ENCODE peak calls at places on chromosomes 16 and 17, in nine cellular contexts. One of them, this sample, is unnamed.

GRCh38 chr16:71746442-71747046 is 22.0 kb upstream of the PHLPP2 start:
- DNase-seq in hepatocyte: peak
- DNase-seq in colonic mucosa: peak
- DNase-seq in CD4-positive, alpha-beta T cell: no peak
- DNase-seq in tibial artery: no peak
- DNase-seq in heart left ventricle: no peak
- DNase-seq in prostate gland: no peak
- DNase-seq in uterus: no peak
- DNase-seq in mammary epithelial cell: peak
- DNase-seq in this sample: no peak

GRCh38 chr17:56558088-56558487 is 35.4 kb upstream of the NOG start:
- DNase-seq in hepatocyte: no peak
- DNase-seq in colonic mucosa: no peak
- DNase-seq in prostate gland: no peak
- DNase-seq in uterus: no peak
- DNase-seq in CD4-positive, alpha-beta T cell: no peak
- DNase-seq in heart left ventricle: no peak
- DNase-seq in mammary epithelial cell: no peak
- DNase-seq in tibial artery: no peak
- DNase-seq in this sample: no peak

GRCh38 chr16:29806641-29807425 is 504 bp downstream of the MAZ start:
- DNase-seq in heart left ventricle: peak
- DNase-seq in mammary epithelial cell: peak
- DNase-seq in uterus: peak
- DNase-seq in prostate gland: peak
- DNase-seq in CD4-positive, alpha-beta T cell: peak
- DNase-seq in hepatocyte: peak
- DNase-seq in colonic mucosa: peak
- DNase-seq in tibial artery: peak
- DNase-seq in this sample: no peak

GRCh38 chr16:85894266-85894665 is 4.7 kb upstream of the IRF8 start:
- DNase-seq in uterus: no peak
- DNase-seq in hepatocyte: no peak
- DNase-seq in CD4-positive, alpha-beta T cell: no peak
- DNase-seq in tibial artery: no peak
- DNase-seq in heart left ventricle: no peak
- DNase-seq in prostate gland: no peak
- DNase-seq in colonic mucosa: peak
- DNase-seq in mammary epithelial cell: no peak
- DNase-seq in this sample: no peak

GRCh38 chr16:20880867-20881866 is 19.0 kb downstream of the DCUN1D3 start:
- DNase-seq in mammary epithelial cell: no peak
- DNase-seq in tibial artery: no peak
- DNase-seq in colonic mucosa: no peak
- DNase-seq in heart left ventricle: no peak
- DNase-seq in prostate gland: no peak
- DNase-seq in uterus: no peak
- DNase-seq in hepatocyte: no peak
- DNase-seq in CD4-positive, alpha-beta T cell: no peak
- DNase-seq in this sample: no peak

GRCh38 chr16:86722970-86723369 is 144.6 kb downstream of the FOXL1 start:
- DNase-seq in CD4-positive, alpha-beta T cell: no peak
- DNase-seq in hepatocyte: no peak
- DNase-seq in mammary epithelial cell: peak
- DNase-seq in prostate gland: no peak
- DNase-seq in tibial artery: no peak
- DNase-seq in heart left ventricle: no peak
- DNase-seq in uterus: no peak
- DNase-seq in colonic mucosa: no peak
- DNase-seq in this sample: no peak

GRCh38 chr16:59880626-59881025 is 1146.5 kb upstream of the GOT2 start:
- DNase-seq in prostate gland: no peak
- DNase-seq in mammary epithelial cell: peak
- DNase-seq in hepatocyte: no peak
- DNase-seq in colonic mucosa: no peak
- DNase-seq in uterus: no peak
- DNase-seq in tibial artery: no peak
- DNase-seq in CD4-positive, alpha-beta T cell: no peak
- DNase-seq in heart left ventricle: no peak
- DNase-seq in this sample: no peak

GRCh38 chr17:6021627-6022026 is 48.6 kb upstream of the WSCD1 start:
- DNase-seq in colonic mucosa: no peak
- DNase-seq in heart left ventricle: no peak
- DNase-seq in CD4-positive, alpha-beta T cell: no peak
- DNase-seq in prostate gland: no peak
- DNase-seq in hepatocyte: no peak
- DNase-seq in mammary epithelial cell: no peak
- DNase-seq in uterus: no peak
- DNase-seq in tibial artery: no peak
- DNase-seq in this sample: no peak

GRCh38 chr16:23682181-23682580 is 3.5 kb downstream of the PLK1 start:
- DNase-seq in prostate gland: no peak
- DNase-seq in tibial artery: no peak
- DNase-seq in CD4-positive, alpha-beta T cell: no peak
- DNase-seq in hepatocyte: no peak
- DNase-seq in heart left ventricle: no peak
- DNase-seq in mammary epithelial cell: no peak
- DNase-seq in uterus: no peak
- DNase-seq in colonic mucosa: no peak
- DNase-seq in this sample: no peak

GRCh38 chr16:18803569-18804462 is 2.5 kb upstream of the ARL6IP1 start:
- DNase-seq in tibial artery: no peak
- DNase-seq in colonic mucosa: no peak
- DNase-seq in hepatocyte: no peak
- DNase-seq in prostate gland: no peak
- DNase-seq in uterus: no peak
- DNase-seq in heart left ventricle: no peak
- DNase-seq in CD4-positive, alpha-beta T cell: no peak
- DNase-seq in mammary epithelial cell: no peak
- DNase-seq in this sample: no peak

GRCh38 chr17:75287221-75287620 is 2.0 kb downstream of the SLC25A19 start:
- DNase-seq in tibial artery: no peak
- DNase-seq in uterus: no peak
- DNase-seq in heart left ventricle: no peak
- DNase-seq in hepatocyte: no peak
- DNase-seq in mammary epithelial cell: no peak
- DNase-seq in prostate gland: no peak
- DNase-seq in CD4-positive, alpha-beta T cell: no peak
- DNase-seq in colonic mucosa: no peak
- DNase-seq in this sample: no peak

GRCh38 chr17:41849251-41849990 is 11.8 kb downstream of the KLHL10 start:
- DNase-seq in tibial artery: no peak
- DNase-seq in CD4-positive, alpha-beta T cell: no peak
- DNase-seq in colonic mucosa: no peak
- DNase-seq in prostate gland: no peak
- DNase-seq in heart left ventricle: no peak
- DNase-seq in uterus: no peak
- DNase-seq in hepatocyte: no peak
- DNase-seq in mammary epithelial cell: no peak
- DNase-seq in this sample: no peak

GRCh38 chr17:10666921-10667320 is 9.8 kb upstream of the MYH3 start:
- DNase-seq in prostate gland: no peak
- DNase-seq in hepatocyte: no peak
- DNase-seq in uterus: no peak
- DNase-seq in heart left ventricle: no peak
- DNase-seq in tibial artery: no peak
- DNase-seq in mammary epithelial cell: no peak
- DNase-seq in colonic mucosa: no peak
- DNase-seq in CD4-positive, alpha-beta T cell: no peak
- DNase-seq in this sample: no peak

GRCh38 chr16:84896847-84897246 is 77.1 kb downstream of the CRISPLD2 start:
- DNase-seq in CD4-positive, alpha-beta T cell: no peak
- DNase-seq in colonic mucosa: no peak
- DNase-seq in uterus: no peak
- DNase-seq in prostate gland: no peak
- DNase-seq in tibial artery: no peak
- DNase-seq in hepatocyte: no peak
- DNase-seq in mammary epithelial cell: no peak
- DNase-seq in heart left ventricle: no peak
- DNase-seq in this sample: no peak

GRCh38 chr16:19678804-19679203 is 39.2 kb downstream of the KNOP1 start:
- DNase-seq in mammary epithelial cell: no peak
- DNase-seq in hepatocyte: no peak
- DNase-seq in heart left ventricle: no peak
- DNase-seq in CD4-positive, alpha-beta T cell: no peak
- DNase-seq in tibial artery: no peak
- DNase-seq in uterus: no peak
- DNase-seq in prostate gland: no peak
- DNase-seq in colonic mucosa: no peak
- DNase-seq in this sample: no peak

GRCh38 chr17:49223517-49224197 is 6.9 kb downstream of the PHOSPHO1 start:
- DNase-seq in mammary epithelial cell: no peak
- DNase-seq in hepatocyte: peak
- DNase-seq in heart left ventricle: peak
- DNase-seq in colonic mucosa: peak
- DNase-seq in CD4-positive, alpha-beta T cell: peak
- DNase-seq in prostate gland: peak
- DNase-seq in tibial artery: no peak
- DNase-seq in uterus: peak
- DNase-seq in this sample: no peak

GRCh38 chr17:35313875-35314409 is 59.5 kb downstream of the SLFN11 start:
- DNase-seq in CD4-positive, alpha-beta T cell: peak
- DNase-seq in colonic mucosa: no peak
- DNase-seq in hepatocyte: no peak
- DNase-seq in tibial artery: peak
- DNase-seq in mammary epithelial cell: no peak
- DNase-seq in heart left ventricle: peak
- DNase-seq in prostate gland: no peak
- DNase-seq in uterus: peak
- DNase-seq in this sample: no peak

DNA sequence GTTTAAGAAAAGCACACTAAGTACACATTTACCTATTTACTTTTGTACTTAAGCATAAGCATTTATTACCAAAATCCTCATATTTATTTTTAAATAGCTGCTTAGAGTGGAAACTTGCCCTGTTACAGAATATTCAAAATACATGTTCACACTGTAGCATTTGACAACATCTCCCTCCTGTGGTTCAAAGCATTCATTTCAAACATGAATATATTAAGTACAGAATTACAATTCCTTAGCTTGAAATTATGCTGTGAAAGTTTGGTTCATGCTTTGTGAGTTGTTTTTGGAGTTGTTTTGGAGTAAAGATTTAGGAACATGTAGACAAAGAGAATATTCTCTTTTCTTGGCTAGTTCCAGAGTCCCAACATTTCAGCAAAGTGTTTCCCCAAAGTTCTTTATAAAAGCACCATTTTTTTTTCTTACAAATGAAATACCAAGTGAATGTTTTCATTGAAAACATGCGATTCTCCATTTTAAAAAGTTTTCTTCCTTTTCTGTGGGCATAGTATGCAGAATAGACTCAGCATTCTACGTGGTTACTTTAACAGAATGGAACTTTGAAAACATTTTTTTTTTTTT is 33.2 kb downstream of the TUBD1 start:
- DNase-seq in heart left ventricle: no peak
- DNase-seq in mammary epithelial cell: no peak
- DNase-seq in tibial artery: no peak
- DNase-seq in colonic mucosa: no peak
- DNase-seq in hepatocyte: no peak
- DNase-seq in prostate gland: no peak
- DNase-seq in CD4-positive, alpha-beta T cell: no peak
- DNase-seq in uterus: no peak
- DNase-seq in this sample: no peak
- H3K27ac ChIP-seq in heart left ventricle: no peak
- H3K27ac ChIP-seq in mammary epithelial cell: no peak
- H3K27ac ChIP-seq in tibial artery: no peak
- H3K27ac ChIP-seq in colonic mucosa: no peak
- H3K27ac ChIP-seq in hepatocyte: no peak
- H3K27ac ChIP-seq in prostate gland: no peak
- H3K27ac ChIP-seq in CD4-positive, alpha-beta T cell: no peak
- H3K27ac ChIP-seq in uterus: no peak
- H3K27ac ChIP-seq in this sample: no peak

GRCh38 chr17:76673729-76674128 is 30.2 kb upstream of the ST6GALNAC1 start:
- DNase-seq in colonic mucosa: no peak
- DNase-seq in mammary epithelial cell: no peak
- DNase-seq in uterus: no peak
- DNase-seq in prostate gland: no peak
- DNase-seq in CD4-positive, alpha-beta T cell: no peak
- DNase-seq in tibial artery: no peak
- DNase-seq in heart left ventricle: no peak
- DNase-seq in hepatocyte: no peak
- DNase-seq in this sample: no peak
- H3K27ac ChIP-seq in colonic mucosa: peak
- H3K27ac ChIP-seq in mammary epithelial cell: no peak
- H3K27ac ChIP-seq in uterus: no peak
- H3K27ac ChIP-seq in prostate gland: no peak
- H3K27ac ChIP-seq in CD4-positive, alpha-beta T cell: no peak
- H3K27ac ChIP-seq in tibial artery: no peak
- H3K27ac ChIP-seq in heart left ventricle: no peak
- H3K27ac ChIP-seq in hepatocyte: peak
- H3K27ac ChIP-seq in this sample: no peak

GRCh38 chr17:19243838-19244237 is 6.7 kb downstream of the EPN2 start:
- DNase-seq in tibial artery: no peak
- DNase-seq in uterus: no peak
- DNase-seq in colonic mucosa: no peak
- DNase-seq in prostate gland: no peak
- DNase-seq in hepatocyte: no peak
- DNase-seq in heart left ventricle: no peak
- DNase-seq in CD4-positive, alpha-beta T cell: no peak
- DNase-seq in mammary epithelial cell: no peak
- DNase-seq in this sample: no peak
- H3K27ac ChIP-seq in tibial artery: no peak
- H3K27ac ChIP-seq in uterus: peak
- H3K27ac ChIP-seq in colonic mucosa: no peak
- H3K27ac ChIP-seq in prostate gland: no peak
- H3K27ac ChIP-seq in hepatocyte: no peak
- H3K27ac ChIP-seq in heart left ventricle: no peak
- H3K27ac ChIP-seq in CD4-positive, alpha-beta T cell: no peak
- H3K27ac ChIP-seq in mammary epithelial cell: no peak
- H3K27ac ChIP-seq in this sample: no peak

GRCh38 chr17:79368521-79368920 is 242.3 kb downstream of the RBFOX3 start:
- DNase-seq in mammary epithelial cell: no peak
- DNase-seq in hepatocyte: no peak
- DNase-seq in CD4-positive, alpha-beta T cell: no peak
- DNase-seq in colonic mucosa: no peak
- DNase-seq in heart left ventricle: no peak
- DNase-seq in uterus: no peak
- DNase-seq in prostate gland: no peak
- DNase-seq in tibial artery: no peak
- DNase-seq in this sample: no peak
- H3K27ac ChIP-seq in mammary epithelial cell: no peak
- H3K27ac ChIP-seq in hepatocyte: no peak
- H3K27ac ChIP-seq in CD4-positive, alpha-beta T cell: no peak
- H3K27ac ChIP-seq in colonic mucosa: no peak
- H3K27ac ChIP-seq in heart left ventricle: no peak
- H3K27ac ChIP-seq in uterus: no peak
- H3K27ac ChIP-seq in prostate gland: no peak
- H3K27ac ChIP-seq in tibial artery: no peak
- H3K27ac ChIP-seq in this sample: no peak